ENCODE peak calls at places on chromosomes 3 and 15, in ten cellular contexts. P is right lobe of liver; N is activated naive CD4-positive, alpha-beta T cell treated with anti-CD3 and anti-CD28 coated beads, Interleukin-2, amount 50 U/mL, for 72 hours; V is activated CD8-positive, alpha-beta T cell treated with anti-CD3 and anti-CD28 coated beads, Interleukin-2, amount 10 ng/mL, durations not matched to agents 7 days and 5 days; D is T-cell; K is activated CD8-positive, alpha-beta memory T cell treated with anti-CD3 and anti-CD28 coated beads, Interleukin-2, amount 10 ng/mL, durations not matched to agents 7 days and 5 days; I is left lobe of liver; C is Panc1; J is heart right ventricle; B is sciatic nerve. H is an unnamed sample.

GRCh38 chr3:172591876-172592771 is 68.9 kb upstream of the TNFSF10 start:
- ATAC-seq in D (peak; percentile 81), N (peak; percentile 91), P (no peak), K (peak; percentile 79), C (no peak), J (no peak), V (peak; percentile 82), I (no peak), B (no peak), H (no peak)

GRCh38 chr3:126300761-126301481 is 56.3 kb downstream of the KLF15 start:
- ATAC-seq in B (no peak), K (no peak), C (no peak), I (peak; percentile 95), N (no peak), P (peak; percentile 96), J (peak; percentile 97), V (no peak), D (no peak), H (no peak)

GRCh38 chr3:28924744-28925360 is 356.0 kb upstream of the RBMS3 start:
- ATAC-seq in C (no peak), V (no peak), J (no peak), D (no peak), I (no peak), B (no peak), N (peak; percentile 83), P (no peak), K (no peak), H (no peak)

GRCh38 chr3:54863366-54863765 is 64.5 kb downstream of the LRTM1 start:
- ATAC-seq in N (no peak), I (no peak), C (no peak), B (no peak), J (no peak), P (no peak), V (no peak), K (no peak), D (no peak), H (no peak)

GRCh38 chr15:82298520-82298919 is 35.9 kb downstream of the SAXO2 start:
- ATAC-seq in K (peak; percentile 84), P (no peak), V (peak; percentile 94), D (peak; percentile 96), B (no peak), C (no peak), N (peak; percentile 88), J (no peak), I (no peak), H (no peak)

GRCh38 chr3:120382941-120383447 is 33.8 kb upstream of the LRRC58 start:
- ATAC-seq in B (no peak), D (no peak), V (no peak), N (no peak), P (no peak), C (no peak), K (no peak), I (no peak), J (no peak), H (no peak)

GRCh38 chr3:38059148-38059547 is 20.1 kb downstream of the DLEC1 start:
- ATAC-seq in V (no peak), J (no peak), C (no peak), I (no peak), P (no peak), N (no peak), K (no peak), B (no peak), D (no peak), H (no peak)

GRCh38 chr15:58440922-58441321 is 9.1 kb downstream of the LIPC start:
- ATAC-seq in J (no peak), V (no peak), N (peak; percentile 52), B (no peak), C (no peak), K (no peak), P (peak; percentile 24), D (no peak), I (peak; percentile 21), H (peak; percentile 91)

GRCh38 chr3:44065311-44065710 is 176.4 kb upstream of the TOPAZ1 start:
- ATAC-seq in N (no peak), B (no peak), J (peak; percentile 93), C (no peak), P (peak; percentile 88), V (no peak), K (no peak), I (peak; percentile 93), D (no peak), H (no peak)

GRCh38 chr3:186637661-186638060 is 2.5 kb upstream of the FETUB start:
- ATAC-seq in P (no peak), K (no peak), V (no peak), I (no peak), D (no peak), B (no peak), C (no peak), J (no peak), N (no peak), H (no peak)

GRCh38 chr15:90618330-90619136 is 88.8 kb downstream of the CRTC3 start:
- ATAC-seq in P (no peak), D (no peak), N (no peak), I (no peak), B (peak; percentile 84), C (no peak), J (peak; percentile 63), V (no peak), K (no peak), H (no peak)

GRCh38 chr3:9732080-9732752 is 681 bp downstream of the BRPF1 start:
- ATAC-seq in B (no peak), K (peak; percentile 2), C (no peak), D (no peak), N (no peak), V (peak; percentile 11), J (no peak), I (peak; percentile 2), P (no peak), H (peak; percentile 15)

GRCh38 chr3:71391361-71391760 is 192.2 kb downstream of the FOXP1 start:
- ATAC-seq in C (no peak), B (no peak), V (no peak), K (no peak), J (no peak), N (no peak), I (no peak), D (no peak), P (no peak), H (no peak)

GRCh38 chr3:195162033-195162669 is 108.8 kb downstream of the XXYLT1 start:
- ATAC-seq in V (peak; percentile 62), I (peak; percentile 59), N (peak; percentile 34), J (peak; percentile 33), P (peak; percentile 74), C (no peak), B (peak; percentile 33), D (peak; percentile 76), K (peak; percentile 76), H (peak; percentile 43)

GRCh38 chr3:119437852-119438251 is 25.6 kb downstream of the TMEM39A start:
- ATAC-seq in P (no peak), N (no peak), V (no peak), D (no peak), K (no peak), J (no peak), C (no peak), I (no peak), B (no peak), H (no peak)

GRCh38 chr3:61857297-61857696 is 295.9 kb downstream of the PTPRG start:
- ATAC-seq in J (no peak), N (no peak), D (no peak), P (no peak), B (no peak), V (no peak), I (no peak), C (no peak), K (no peak), H (no peak)

GRCh38 chr3:12753275-12754028 is 5.6 kb downstream of the TMEM40 start:
- ATAC-seq in J (no peak), N (no peak), P (no peak), K (no peak), B (no peak), C (no peak), D (no peak), V (no peak), I (no peak), H (peak; percentile 92)

GRCh38 chr3:15356186-15356585 is 23.8 kb upstream of the SH3BP5 start:
- ATAC-seq in K (no peak), C (no peak), I (no peak), P (no peak), J (no peak), V (no peak), B (no peak), D (no peak), N (no peak), H (no peak)

GRCh38 chr15:88647362-88648105 is 8.7 kb downstream of the ISG20 start:
- ATAC-seq in K (no peak), I (peak; percentile 89), N (peak; percentile 6), C (no peak), D (no peak), B (no peak), J (no peak), P (peak; percentile 79), V (no peak), H (no peak)

GRCh38 chr3:14452676-14453367 is 50.4 kb downstream of the SLC6A6 start:
- ATAC-seq in N (no peak), C (peak; percentile 85), K (no peak), J (peak; percentile 94), I (peak; percentile 56), D (no peak), P (peak; percentile 41), B (peak; percentile 93), V (no peak), H (peak; percentile 88)

GRCh38 chr3:87196879-87197278 is 30.2 kb upstream of the CHMP2B start:
- ATAC-seq in D (no peak), P (no peak), I (no peak), N (no peak), V (no peak), B (no peak), K (no peak), J (no peak), C (no peak), H (peak; percentile 99)

GRCh38 chr3:188292827-188293226 is 138.9 kb downstream of the LPP start:
- ATAC-seq in P (no peak), I (no peak), B (no peak), D (no peak), K (no peak), V (no peak), N (peak; percentile 2), J (no peak), C (no peak), H (no peak)

GRCh38 chr15:78102741-78103140 is 10.4 kb downstream of the SH2D7 start:
- ATAC-seq in C (no peak), D (no peak), J (no peak), B (no peak), N (no peak), K (no peak), I (no peak), P (no peak), V (no peak), H (no peak)

GRCh38 chr15:33043636-33044035 is 150.9 kb downstream of the FMN1 start:
- ATAC-seq in P (no peak), D (no peak), V (no peak), K (no peak), I (no peak), C (no peak), B (no peak), N (no peak), J (no peak), H (no peak)

GRCh38 chr3:108100906-108101305 is 10.1 kb upstream of the CD47 start:
- ATAC-seq in N (peak; percentile 97), V (peak; percentile 78), I (no peak), C (no peak), J (no peak), D (peak; percentile 68), K (peak; percentile 89), B (no peak), P (no peak), H (peak; percentile 39)

GRCh38 chr3:197008436-197009209 is 21.0 kb downstream of the MELTF start:
- ATAC-seq in V (no peak), I (no peak), J (no peak), K (no peak), D (no peak), P (no peak), B (no peak), C (no peak), N (no peak), H (no peak)

GRCh38 chr15:92705693-92706618 is 50.4 kb upstream of the FAM174B start:
- ATAC-seq in V (no peak), K (no peak), C (no peak), P (no peak), N (no peak), B (no peak), I (no peak), J (no peak), D (no peak), H (no peak)